ENCODE peak calls at places on chromosomes 3 and 15, in seven cellular contexts. F is tibial artery, G is astrocyte, P is cardiac muscle cell, V is left ventricle myocardium inferior, C is suprapubic skin, M is BE2C. Z is an unnamed sample. For H3K36me3, the result is how much of the 10 kb centered on the place peaks cover.

GRCh38 chr3:127069814-127070440 is 87.0 kb downstream of the PLXNA1 start:
- DNase-seq in F (no peak), V (no peak), P (no peak), G (no peak), M (no peak), C (no peak), Z (no peak)

GRCh38 chr15:75229191-75230015 is 27.7 kb downstream of the C15orf39 start:
- DNase-seq in V (no peak), C (no peak), G (peak), P (no peak), F (no peak), M (no peak), Z (peak)

GRCh38 chr3:71562938-71563337 is 20.6 kb downstream of the FOXP1 start:
- DNase-seq in M (no peak), F (no peak), G (no peak), P (no peak), C (no peak), V (no peak), Z (no peak)

GRCh38 chr3:13041113-13041776 is 32.0 kb downstream of the IQSEC1 start:
- DNase-seq in V (no peak), G (no peak), C (no peak), P (no peak), F (no peak), M (peak), Z (no peak)

GRCh38 chr3:61065451-61066011 is 185.7 kb downstream of the FHIT start:
- DNase-seq in G (no peak), M (no peak), P (no peak), F (no peak), C (no peak), V (no peak), Z (no peak)

GRCh38 chr15:40498418-40498817 is 27.6 kb downstream of the CHST14 start:
- DNase-seq in V (no peak), M (no peak), F (no peak), G (peak), P (no peak), C (no peak), Z (peak)

GRCh38 chr3:133038089-133038730 is at the start of gene TMEM108:
- DNase-seq in F (peak), P (peak), V (peak), G (peak), C (peak), M (peak), Z (peak)

GRCh38 chr3:156416846-156417581 is 137.9 kb downstream of the SSR3 start:
- DNase-seq in F (no peak), G (peak), C (no peak), V (no peak), P (no peak), M (peak), Z (peak)

GRCh38 chr3:170357920-170358854 is 672 bp downstream of the SKIL start:
- DNase-seq in C (peak), V (peak), F (peak), P (peak), M (peak), G (peak), Z (peak)

GRCh38 chr15:58505581-58505980 is 73.8 kb downstream of the LIPC start:
- DNase-seq in V (no peak), C (no peak), P (no peak), M (no peak), F (no peak), G (peak), Z (no peak)

GRCh38 chr15:74036271-74037170 is 42.0 kb downstream of the PML start:
- DNase-seq in P (peak), F (peak), V (peak), C (peak), G (peak), M (peak), Z (peak)

GRCh38 chr3:26596325-26596724 is 26.2 kb upstream of the LRRC3B start:
- DNase-seq in F (no peak), M (no peak), P (no peak), G (no peak), V (no peak), C (no peak), Z (no peak)

GRCh38 chr3:45987368-45988099 is 8.1 kb downstream of the FYCO1 start:
- DNase-seq in C (peak), M (no peak), P (no peak), G (peak), V (no peak), F (peak), Z (peak)

GRCh38 chr3:15268033-15268631 is 62.1 kb downstream of the CAPN7 start:
- DNase-seq in V (peak), C (peak), P (peak), G (peak), M (peak), F (peak), Z (peak)

DNA sequence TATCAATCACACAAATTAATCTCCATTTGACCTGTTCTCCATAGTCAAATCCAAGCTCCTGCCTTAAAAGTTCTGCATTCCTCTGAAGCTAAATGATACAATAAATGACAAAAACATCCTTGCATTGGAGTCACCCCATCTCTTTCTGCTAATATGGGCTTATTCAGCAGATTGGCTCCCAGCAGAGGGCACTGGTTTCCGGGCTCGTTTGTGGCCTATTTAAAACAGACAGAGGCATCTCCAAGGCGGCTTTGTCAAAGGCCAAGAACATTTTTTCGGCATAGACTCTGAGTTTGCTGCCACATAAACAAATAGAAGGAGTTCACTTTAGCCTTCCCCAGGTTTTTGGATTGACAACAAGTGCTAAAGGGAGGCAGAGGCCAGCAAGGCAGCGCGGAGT is 204.4 kb upstream of the RASGRP1 start:
- DNase-seq in V (no peak), F (peak), P (peak), M (peak), C (no peak), G (peak), Z (peak)
- TF ChIP-seq CTCF in V (peak), F (peak), P (peak), M (peak), C (no peak), G (peak), Z (peak)

GRCh38 chr3:171690291-171690690 is 120.0 kb downstream of the PLD1 start:
- DNase-seq in V (no peak), P (no peak), G (no peak), C (no peak), M (no peak), F (no peak), Z (no peak)
- H3K36me3 ChIP-seq in V (under half), P (under half), G (under half), C (under half), M (under half), F (under half), Z (under half)

GRCh38 chr3:110886514-110886913 is 185.1 kb upstream of the NECTIN3 start:
- DNase-seq in V (no peak), F (no peak), C (no peak), M (no peak), G (no peak), P (peak), Z (no peak)

GRCh38 chr3:110878692-110879091 is 192.9 kb upstream of the NECTIN3 start:
- DNase-seq in C (no peak), F (no peak), P (peak), M (no peak), V (no peak), G (no peak), Z (no peak)

GRCh38 chr3:110881069-110881468 is 190.5 kb upstream of the NECTIN3 start:
- DNase-seq in F (no peak), M (peak), G (peak), C (no peak), V (peak), P (peak), Z (peak)
- TF ChIP-seq CTCF in F (no peak), M (peak), G (no peak), C (no peak), V (no peak), P (peak), Z (no peak)

GRCh38 chr3:57105585-57105984 is 45.1 kb downstream of the SPATA12 start:
- DNase-seq in F (no peak), P (no peak), C (no peak), G (no peak), M (no peak), V (no peak), Z (no peak)
- H3K36me3 ChIP-seq in F (under half), P (under half), C (under half), G (under half), M (under half), V (under half), Z (under half)

GRCh38 chr3:153927107-153927506 is 194.1 kb upstream of the ARHGEF26 start:
- DNase-seq in G (peak), C (no peak), P (no peak), F (no peak), V (no peak), M (no peak), Z (peak)
- TF ChIP-seq CTCF in G (peak), C (no peak), P (peak), F (no peak), V (no peak), M (no peak), Z (no peak)

DNA sequence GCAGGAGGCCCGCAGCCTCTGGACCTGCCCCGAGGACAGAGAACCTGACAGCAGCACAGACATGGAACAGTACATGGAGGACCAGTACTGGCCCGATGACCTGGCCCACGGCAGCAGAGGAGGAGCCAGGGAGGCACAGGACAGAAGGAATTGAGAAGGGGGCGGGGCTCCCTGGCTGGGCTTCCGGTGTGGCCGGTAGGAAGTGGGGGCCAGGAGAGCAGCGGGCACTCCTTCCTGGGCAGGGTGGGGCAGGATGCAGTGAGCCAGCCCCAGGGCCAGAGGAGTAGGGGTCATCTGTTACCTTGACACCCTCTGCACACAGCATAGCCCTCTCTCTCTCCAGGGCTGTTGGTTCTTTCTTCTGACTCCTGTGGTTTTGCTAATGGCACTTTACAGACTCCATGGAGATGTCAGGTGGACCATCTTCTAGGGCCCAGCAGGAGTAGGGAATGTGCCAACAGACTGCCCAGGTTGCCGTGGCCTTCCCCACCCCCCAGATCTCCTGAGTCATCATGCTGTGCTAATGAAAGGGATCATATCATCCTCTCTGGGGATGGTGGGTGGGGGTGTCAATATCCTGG is 8.6 kb upstream of the ISG20 start:
- DNase-seq in C (no peak), G (no peak), M (no peak), F (peak), V (no peak), P (no peak), Z (no peak)
- H3K36me3 ChIP-seq in C (under half), G (half or more), M (half or more), F (under half), V (half or more), P (under half), Z (under half)

GRCh38 chr3:183502782-183503181 is 52.7 kb downstream of the KLHL6 start:
- DNase-seq in P (no peak), G (no peak), M (peak), V (no peak), C (peak), F (no peak), Z (peak)
- TF ChIP-seq CTCF in P (peak), G (no peak), M (peak), V (peak), C (no peak), F (peak), Z (peak)

Z was measured in fibroblast of lung.